ENCODE peak calls at places on chromosomes 16 and 17, in five cellular contexts. One of them, this sample, is unnamed.
A peak's percentile ranks its signal among the peaks of the same experiment; 100 is the strongest.

GRCh38 chr16:57592591-57593003 is 35.8 kb upstream of the ADGRG1 start:
- DNase-seq in Right ventricle myocardium superior: peak; percentile 56
- DNase-seq in mucosa of descending colon: no peak
- DNase-seq in left cardiac atrium: no peak
- DNase-seq in foreskin keratinocyte: no peak
- DNase-seq in this sample: no peak

GRCh38 chr16:89188064-89188441 is 12.3 kb downstream of the SLC22A31 start:
- DNase-seq in mucosa of descending colon: no peak
- DNase-seq in left cardiac atrium: peak; percentile 8
- DNase-seq in foreskin keratinocyte: no peak
- DNase-seq in Right ventricle myocardium superior: no peak
- DNase-seq in this sample: no peak

GRCh38 chr16:12360240-12360639 is 383.7 kb downstream of the SNX29 start:
- DNase-seq in foreskin keratinocyte: no peak
- DNase-seq in Right ventricle myocardium superior: no peak
- DNase-seq in left cardiac atrium: no peak
- DNase-seq in mucosa of descending colon: no peak
- DNase-seq in this sample: no peak

GRCh38 chr17:74960739-74961342 is 11.7 kb downstream of the HID1 start:
- DNase-seq in foreskin keratinocyte: peak; percentile 47
- DNase-seq in Right ventricle myocardium superior: no peak
- DNase-seq in left cardiac atrium: no peak
- DNase-seq in mucosa of descending colon: peak; percentile 81
- DNase-seq in this sample: peak; percentile 50

GRCh38 chr16:30535106-30535776 is 583 bp upstream of the ZNF747 start:
- DNase-seq in left cardiac atrium: peak; percentile 34
- DNase-seq in Right ventricle myocardium superior: no peak
- DNase-seq in foreskin keratinocyte: no peak
- DNase-seq in mucosa of descending colon: no peak
- DNase-seq in this sample: no peak

GRCh38 chr16:3094289-3095027 is 4.6 kb downstream of the ZSCAN10 start:
- DNase-seq in mucosa of descending colon: peak; percentile 80
- DNase-seq in Right ventricle myocardium superior: no peak
- DNase-seq in foreskin keratinocyte: no peak
- DNase-seq in left cardiac atrium: no peak
- DNase-seq in this sample: no peak

GRCh38 chr16:29770250-29770929 is 7.7 kb upstream of the ZG16 start:
- DNase-seq in foreskin keratinocyte: no peak
- DNase-seq in mucosa of descending colon: no peak
- DNase-seq in left cardiac atrium: no peak
- DNase-seq in Right ventricle myocardium superior: no peak
- DNase-seq in this sample: no peak

GRCh38 chr16:20348365-20349185 is 3.9 kb downstream of the UMOD start:
- DNase-seq in foreskin keratinocyte: no peak
- DNase-seq in Right ventricle myocardium superior: no peak
- DNase-seq in left cardiac atrium: no peak
- DNase-seq in mucosa of descending colon: peak; percentile 13
- DNase-seq in this sample: peak; percentile 67

GRCh38 chr17:76444518-76445311 is 8.2 kb downstream of the UBE2O start:
- DNase-seq in Right ventricle myocardium superior: no peak
- DNase-seq in left cardiac atrium: no peak
- DNase-seq in foreskin keratinocyte: no peak
- DNase-seq in mucosa of descending colon: no peak
- DNase-seq in this sample: no peak

GRCh38 chr17:35313875-35314409 is 59.5 kb downstream of the SLFN11 start:
- DNase-seq in Right ventricle myocardium superior: peak; percentile 75
- DNase-seq in left cardiac atrium: peak; percentile 61
- DNase-seq in foreskin keratinocyte: no peak
- DNase-seq in mucosa of descending colon: peak; percentile 3
- DNase-seq in this sample: peak; percentile 69

GRCh38 chr17:41667280-41668008 is 21.2 kb upstream of the EIF1 start:
- DNase-seq in foreskin keratinocyte: no peak
- DNase-seq in Right ventricle myocardium superior: peak; percentile 48
- DNase-seq in mucosa of descending colon: no peak
- DNase-seq in left cardiac atrium: no peak
- DNase-seq in this sample: peak; percentile 62

GRCh38 chr16:47657032-47657431 is 195.9 kb downstream of the PHKB start:
- DNase-seq in Right ventricle myocardium superior: no peak
- DNase-seq in mucosa of descending colon: no peak
- DNase-seq in foreskin keratinocyte: no peak
- DNase-seq in left cardiac atrium: no peak
- DNase-seq in this sample: no peak

GRCh38 chr17:77728022-77728671 is 230.4 kb upstream of the TNRC6C start:
- DNase-seq in Right ventricle myocardium superior: peak; percentile 67
- DNase-seq in left cardiac atrium: peak; percentile 73
- DNase-seq in foreskin keratinocyte: no peak
- DNase-seq in mucosa of descending colon: no peak
- DNase-seq in this sample: no peak

GRCh38 chr16:88468289-88469129 is 15.4 kb downstream of the ZFPM1 start:
- DNase-seq in foreskin keratinocyte: no peak
- DNase-seq in mucosa of descending colon: no peak
- DNase-seq in Right ventricle myocardium superior: no peak
- DNase-seq in left cardiac atrium: peak; percentile 59
- DNase-seq in this sample: no peak

GRCh38 chr16:84499638-84500037 is 4.8 kb downstream of the MEAK7 start:
- DNase-seq in left cardiac atrium: no peak
- DNase-seq in mucosa of descending colon: no peak
- DNase-seq in Right ventricle myocardium superior: no peak
- DNase-seq in foreskin keratinocyte: no peak
- DNase-seq in this sample: no peak

This sample was measured in Right ventricle myocardium inferior.